ENCODE peak calls at places on chromosomes 4 and X, in seven cellular contexts. Z is thyroid gland, A is right atrium auricular region, V is astrocyte of the spinal cord, O is AG09309, X is right lobe of liver, M is AG04450. Q is an unnamed sample.

GRCh38 chr4:45120163-45120562 is 393.8 kb upstream of the GNPDA2 start:
- DNase-seq in O (no peak), X (no peak), M (no peak), V (no peak), Z (no peak), A (no peak), Q (no peak)

GRCh38 chrX:110081740-110082139 is 78.8 kb downstream of the TMEM164 start:
- DNase-seq in X (no peak), O (no peak), A (peak; percentile 65), M (no peak), Z (no peak), V (peak; percentile 46), Q (peak; percentile 43)

GRCh38 chr4:128241425-128241913 is 46.1 kb downstream of the PGRMC2 start:
- DNase-seq in O (peak; percentile 97), V (peak; percentile 98), Z (no peak), X (no peak), M (peak; percentile 98), A (no peak), Q (peak; percentile 99)

GRCh38 chrX:150352581-150352980 is 10.5 kb upstream of the MAMLD1 start:
- DNase-seq in V (no peak), A (no peak), Z (no peak), X (no peak), O (no peak), M (no peak), Q (no peak)

GRCh38 chr4:26432419-26432818 is 57.9 kb downstream of the CCKAR start:
- DNase-seq in V (no peak), Z (no peak), M (no peak), O (no peak), A (no peak), X (no peak), Q (no peak)

GRCh38 chr4:165994706-165995105 is 121.7 kb downstream of the TLL1 start:
- DNase-seq in O (no peak), M (no peak), A (no peak), Z (no peak), X (no peak), V (no peak), Q (no peak)

GRCh38 chr4:16391196-16391595 is 164.9 kb upstream of the TAPT1 start:
- DNase-seq in Z (no peak), X (no peak), A (no peak), V (no peak), M (no peak), O (no peak), Q (no peak)

GRCh38 chr4:125787707-125788106 is 473.0 kb downstream of the FAT4 start:
- DNase-seq in O (no peak), Z (no peak), A (no peak), V (no peak), X (no peak), M (no peak), Q (no peak)

GRCh38 chr4:41819621-41820020 is 71.1 kb upstream of the PHOX2B start:
- DNase-seq in O (no peak), Z (no peak), X (no peak), M (no peak), V (no peak), A (no peak), Q (no peak)

GRCh38 chrX:73068467-73069364 is 10.6 kb downstream of the PABPC1L2A start:
- DNase-seq in O (no peak), M (no peak), V (no peak), X (peak; percentile 14), Z (no peak), A (no peak), Q (no peak)

GRCh38 chr4:15938182-15938581 is 358 bp downstream of the FGFBP1 start:
- DNase-seq in Z (peak; percentile 91), A (no peak), M (no peak), X (no peak), V (no peak), O (no peak), Q (no peak)

GRCh38 chrX:78327370-78328048 is at the start of gene CYSLTR1:
- DNase-seq in X (no peak), O (no peak), Z (no peak), V (no peak), M (no peak), A (no peak), Q (no peak)

GRCh38 chr4:87975466-87975865 is at the start of gene SPP1:
- DNase-seq in X (peak; percentile 35), M (no peak), Z (no peak), V (peak; percentile 37), A (no peak), O (no peak), Q (no peak)

GRCh38 chrX:15465347-15465746 is 27.8 kb downstream of the PIR start:
- DNase-seq in Z (no peak), X (no peak), V (no peak), A (no peak), M (no peak), O (no peak), Q (no peak)

GRCh38 chrX:130975947-130976346 is 72.9 kb upstream of the ENOX2 start:
- DNase-seq in X (no peak), Z (peak; percentile 5), V (peak; percentile 62), M (peak; percentile 0), O (peak; percentile 5), A (no peak), Q (no peak)

DNA sequence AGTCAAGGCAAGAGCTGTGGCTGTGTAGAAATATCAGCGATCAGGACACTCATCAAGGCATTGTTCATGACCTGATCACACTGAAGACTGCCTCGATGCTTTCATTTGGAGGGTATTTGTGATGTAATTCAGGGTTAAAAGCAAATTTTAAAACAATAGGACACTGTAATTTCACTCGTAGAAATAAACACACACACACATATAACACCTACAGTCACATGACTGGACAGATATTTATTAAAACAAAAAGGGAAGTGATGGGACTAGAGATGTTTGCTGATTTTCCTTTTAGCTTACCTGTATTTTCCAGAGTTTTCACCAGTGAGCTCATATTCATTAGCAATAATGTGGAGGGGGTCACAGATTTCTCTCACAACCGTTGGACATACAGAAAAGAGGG is 51.1 kb upstream of the KDR start:
- DNase-seq in A (no peak), X (no peak), M (no peak), V (no peak), O (no peak), Z (no peak), Q (no peak)
- H3K4me3 ChIP-seq in A (no peak overlapping the region), X (no peak overlapping the region), M (no peak overlapping the region), V (peak overlapping the region; percentile 8), O (no peak overlapping the region), Z (no peak overlapping the region), Q (no peak overlapping the region)

DNA sequence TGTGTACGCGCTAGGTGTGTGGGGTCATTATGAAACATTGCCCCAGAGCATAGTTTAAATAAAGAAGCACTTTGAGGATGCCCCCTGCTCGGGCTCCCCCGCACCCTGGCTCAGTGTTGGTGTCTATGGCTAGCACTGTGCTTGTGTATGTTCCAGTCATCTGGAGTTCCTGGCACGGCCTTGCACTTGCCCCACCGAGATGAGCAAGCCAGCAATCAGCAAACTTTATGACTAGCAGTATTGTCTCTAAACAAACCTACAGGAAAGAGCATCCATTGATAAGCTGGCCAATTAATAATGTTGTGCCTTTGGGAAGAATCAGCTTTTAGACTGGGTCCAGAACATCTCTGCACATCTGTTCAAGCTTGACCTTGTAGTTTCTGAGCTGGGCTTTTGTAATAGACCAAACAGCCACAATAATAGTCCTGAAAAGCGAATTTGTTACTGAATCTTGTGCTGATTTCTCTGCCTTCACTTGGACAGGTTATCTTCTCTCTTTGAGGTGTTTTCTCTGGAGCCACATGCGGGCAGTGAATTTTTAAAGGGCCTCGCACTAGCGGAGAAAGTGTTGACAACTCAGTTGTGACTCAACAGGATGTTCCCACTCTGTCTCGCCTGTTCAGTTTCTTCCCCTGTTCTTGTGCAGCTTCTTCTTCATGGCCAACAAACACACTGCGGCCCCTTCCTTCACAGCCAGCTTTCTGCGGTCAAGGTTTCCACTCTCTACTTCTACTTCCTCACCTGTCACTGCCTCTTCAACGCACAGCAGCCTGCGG is 895 bp upstream of the SHROOM4 start:
- DNase-seq in M (no peak), A (no peak), Z (no peak), V (no peak), X (no peak), O (no peak), Q (peak; percentile 25)
- H3K4me3 ChIP-seq in M (peak overlapping the region; percentile 63), A (peak overlapping the region; percentile 57), Z (peak overlapping the region; percentile 35), V (peak overlapping the region; percentile 56), X (no peak overlapping the region), O (peak overlapping the region; percentile 65), Q (peak overlapping the region; percentile 61)

GRCh38 chrX:153981771-153982533 is 9.4 kb downstream of the TMEM187 start:
- DNase-seq in Z (no peak), A (no peak), X (peak; percentile 52), V (peak; percentile 44), O (no peak), M (no peak), Q (no peak)
- H3K4me3 ChIP-seq in Z (no peak overlapping the region), A (no peak overlapping the region), X (no peak overlapping the region), V (no peak overlapping the region), O (no peak overlapping the region), M (no peak overlapping the region), Q (no peak overlapping the region)

GRCh38 chrX:135346975-135347374 is 37.7 kb downstream of the ETDC start:
- DNase-seq in M (no peak), Z (no peak), V (no peak), O (no peak), A (no peak), X (no peak), Q (no peak)
- H3K4me3 ChIP-seq in M (no peak overlapping the region), Z (no peak overlapping the region), V (no peak overlapping the region), O (no peak overlapping the region), A (no peak overlapping the region), X (no peak overlapping the region), Q (no peak overlapping the region)

DNA sequence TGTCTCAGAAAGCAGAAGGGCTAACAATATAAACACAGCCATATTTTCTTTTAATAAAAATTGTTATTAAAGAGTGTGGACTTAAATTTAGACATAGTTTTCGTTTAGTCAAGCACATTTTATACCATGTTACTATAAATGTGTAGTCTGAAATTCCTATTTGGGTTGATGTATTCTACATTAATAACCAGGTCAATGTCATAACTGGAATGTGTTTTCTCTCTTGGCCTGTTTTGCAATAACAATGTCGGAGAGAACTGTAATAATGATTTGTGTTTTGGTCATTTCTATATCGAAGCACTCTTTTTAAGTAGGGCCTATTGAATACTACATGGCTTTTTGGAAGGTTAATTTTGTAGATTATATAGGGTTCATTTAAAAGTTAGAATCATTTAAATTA is 5.5 kb downstream of the USO1 start:
- DNase-seq in Z (no peak), A (no peak), M (no peak), X (no peak), V (no peak), O (no peak), Q (no peak)
- H3K4me3 ChIP-seq in Z (no peak overlapping the region), A (no peak overlapping the region), M (no peak overlapping the region), X (no peak overlapping the region), V (no peak overlapping the region), O (no peak overlapping the region), Q (no peak overlapping the region)

DNA sequence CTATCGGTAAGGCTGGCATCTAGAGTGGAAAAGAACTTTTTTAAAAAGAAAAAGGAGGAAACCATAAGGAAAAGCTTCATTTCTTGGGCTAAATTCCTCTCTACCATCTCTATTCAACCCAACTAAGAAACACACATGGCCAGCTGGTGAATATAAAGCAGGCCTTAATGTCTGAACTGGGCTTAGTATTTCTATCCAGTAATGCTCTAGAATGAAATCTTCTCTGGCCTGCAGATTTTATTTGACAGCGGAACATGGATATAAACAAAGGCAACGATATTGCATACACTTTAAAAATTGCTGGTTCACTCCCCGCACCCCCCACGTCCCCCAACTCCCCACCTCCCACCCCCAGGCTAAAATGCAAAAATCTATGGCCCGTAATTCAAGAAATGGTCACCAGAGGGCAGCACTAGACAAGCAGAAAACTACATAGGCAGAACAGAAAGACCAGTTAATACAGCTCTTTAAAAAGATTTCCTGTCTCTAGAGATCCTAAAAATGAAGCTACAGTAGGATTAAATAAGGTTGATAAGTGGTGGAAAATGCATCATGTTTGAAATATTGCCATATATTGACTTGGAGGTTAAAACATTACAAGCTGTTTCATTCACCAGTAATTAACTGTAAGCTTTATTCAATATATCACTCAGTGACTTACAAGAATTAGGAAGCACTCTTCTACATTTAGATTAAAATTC is 155.2 kb upstream of the GALNT7 start:
- DNase-seq in X (no peak), V (peak; percentile 66), Z (peak; percentile 43), M (no peak), O (no peak), A (no peak), Q (no peak)
- H3K4me3 ChIP-seq in X (no peak overlapping the region), V (no peak overlapping the region), Z (no peak overlapping the region), M (no peak overlapping the region), O (no peak overlapping the region), A (no peak overlapping the region), Q (no peak overlapping the region)